ENCODE peak calls at places on chromosomes 13 and 19, in five cellular contexts. S, A, R, P and H are unnamed samples.

GRCh38 chr13:44801990-44802389 is 187.3 kb downstream of the NUFIP1 start:
- DNase-seq in S (no peak), A (peak; percentile 38), R (peak; percentile 80), P (no peak), H (peak; percentile 76)

GRCh38 chr13:101144808-101145419 is 271.4 kb downstream of the NALCN start:
- DNase-seq in P (peak; percentile 72), A (peak; percentile 83), S (peak; percentile 39), R (peak; percentile 34), H (peak; percentile 74)

GRCh38 chr19:28313633-28314032 is 899.3 kb downstream of the UQCRFS1 start:
- DNase-seq in R (peak; percentile 99), S (no peak), P (no peak), A (no peak), H (peak; percentile 2)

GRCh38 chr19:28940751-28941500 is 272.0 kb downstream of the UQCRFS1 start:
- DNase-seq in P (no peak), S (no peak), A (no peak), R (no peak), H (no peak)

GRCh38 chr13:28707629-28708427 is 10.9 kb downstream of the SLC46A3 start:
- DNase-seq in S (no peak), A (peak; percentile 27), P (no peak), R (peak; percentile 55), H (peak; percentile 72)

GRCh38 chr13:85381082-85381481 is 418.1 kb downstream of the SLITRK6 start:
- DNase-seq in A (no peak), R (no peak), S (no peak), P (no peak), H (peak; percentile 57)

GRCh38 chr13:95120650-95121049 is 180.6 kb downstream of the ABCC4 start:
- DNase-seq in S (no peak), P (no peak), R (no peak), A (no peak), H (no peak)

GRCh38 chr13:70729369-70729768 is 621.1 kb upstream of the KLHL1 start:
- DNase-seq in P (no peak), A (no peak), R (no peak), S (no peak), H (no peak)

GRCh38 chr13:66414196-66414800 is 815.8 kb downstream of the PCDH9 start:
- DNase-seq in R (no peak), S (no peak), A (no peak), P (no peak), H (peak; percentile 3)

GRCh38 chr13:51397262-51397933 is 55.4 kb downstream of the INTS6 start:
- DNase-seq in S (no peak), A (peak; percentile 52), R (peak; percentile 77), P (peak; percentile 21), H (no peak)

GRCh38 chr19:15464394-15465385 is at the start of gene RASAL3:
- DNase-seq in S (no peak), A (no peak), P (no peak), R (no peak), H (no peak)

GRCh38 chr19:3762130-3762473 is 380 bp upstream of the MRPL54 start:
- DNase-seq in R (no peak), S (no peak), A (no peak), P (no peak), H (no peak)

GRCh38 chr19:57465680-57466381 is 8.9 kb upstream of the VN1R1 start:
- DNase-seq in A (no peak), S (peak; percentile 59), P (peak; percentile 32), R (no peak), H (peak; percentile 76)

GRCh38 chr13:27425151-27425917 is 915 bp downstream of the GTF3A start:
- DNase-seq in P (no peak), R (peak; percentile 6), A (no peak), S (no peak), H (peak; percentile 4)

GRCh38 chr19:48418317-48419064 is 25.0 kb downstream of the GRIN2D start:
- DNase-seq in P (no peak), A (no peak), S (no peak), R (peak; percentile 56), H (peak; percentile 14)

GRCh38 chr19:40534148-40534547 is 42.5 kb upstream of the SHKBP1 start:
- DNase-seq in S (no peak), R (no peak), A (no peak), P (no peak), H (no peak)

GRCh38 chr13:101785858-101786257 is 333.4 kb downstream of the ITGBL1 start:
- DNase-seq in A (peak; percentile 43), R (peak; percentile 4), S (peak; percentile 10), P (peak; percentile 64), H (peak; percentile 59)

GRCh38 chr13:112747256-112747655 is 57.4 kb downstream of the ATP11A start:
- DNase-seq in S (no peak), R (no peak), A (no peak), P (no peak), H (no peak)

GRCh38 chr19:58035863-58036262 is 2.0 kb downstream of the ZSCAN1 start:
- DNase-seq in S (no peak), P (no peak), A (no peak), R (no peak), H (no peak)

GRCh38 chr13:55483626-55484158 is 1657.0 kb upstream of the PRR20A start:
- DNase-seq in A (no peak), R (no peak), S (no peak), P (no peak), H (no peak)

DNA sequence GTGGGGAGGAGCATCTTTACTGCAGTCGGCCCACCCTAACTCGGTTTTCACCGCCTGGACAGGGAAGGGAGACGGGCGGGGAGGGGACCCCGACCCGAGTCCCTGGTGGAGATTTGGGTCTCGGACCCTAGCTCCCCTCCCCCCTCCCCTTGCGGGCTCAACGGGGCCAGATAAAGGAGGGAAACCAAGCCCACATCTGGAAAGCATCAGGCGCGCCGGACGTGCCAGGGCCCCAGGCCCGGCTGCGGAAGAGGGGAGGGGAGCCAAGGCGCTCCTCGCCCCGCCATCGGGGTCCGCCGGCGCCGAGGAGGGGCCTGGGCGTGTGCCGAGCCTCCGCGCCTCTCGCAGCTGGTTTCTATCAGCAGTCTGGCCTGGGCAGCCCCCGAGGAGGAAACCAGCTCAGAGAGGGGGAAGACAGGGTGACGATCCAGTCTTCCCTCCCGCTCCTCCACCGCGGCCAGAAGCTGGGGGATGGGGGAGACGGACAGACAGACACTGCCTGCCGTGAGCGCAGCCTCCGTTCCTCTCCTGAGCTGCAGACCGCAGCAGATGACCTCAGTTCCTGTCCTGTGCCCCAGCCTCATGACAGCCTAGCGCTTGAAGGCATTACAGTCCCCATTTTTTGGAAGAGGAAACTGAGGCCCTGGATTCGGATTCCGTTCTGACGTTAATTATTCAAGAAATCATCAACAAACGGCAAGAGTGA is 3.5 kb upstream of the GNG8 start:
- DNase-seq in A (peak; percentile 88), S (no peak), P (peak; percentile 86), R (peak; percentile 24), H (no peak)
- TF ChIP-seq EZH2 in A (no peak), S (no peak), P (no peak), R (peak; percentile 33), H (no peak)

DNA sequence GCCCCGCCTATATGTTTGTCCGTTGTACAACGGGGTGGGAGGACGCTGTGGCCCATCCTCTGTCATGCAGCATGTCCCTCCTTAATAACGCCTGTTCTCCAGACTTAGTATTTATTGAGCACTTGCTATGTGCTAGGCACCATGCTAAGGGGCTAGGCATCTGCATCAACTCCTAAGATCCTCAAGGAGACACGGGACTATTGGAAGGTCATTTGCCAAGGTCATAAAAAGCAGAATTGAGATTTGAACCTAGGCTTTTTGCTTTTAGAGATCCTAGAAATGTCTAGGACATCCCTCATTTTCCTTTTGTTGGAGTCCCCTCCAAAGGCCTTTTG is 1.8 kb upstream of the MAST1 start:
- DNase-seq in R (no peak), S (no peak), P (no peak), A (no peak), H (no peak)
- TF ChIP-seq EZH2 in R (no peak), S (no peak), P (no peak), A (no peak), H (no peak)

GRCh38 chr13:111327701-111328100 is 7.3 kb downstream of the TEX29 start:
- DNase-seq in S (no peak), R (no peak), A (no peak), P (no peak), H (no peak)
- TF ChIP-seq EZH2 in S (no peak), R (no peak), A (no peak), P (no peak), H (no peak)

GRCh38 chr19:5337126-5337525 is 3.5 kb downstream of the PTPRS start:
- DNase-seq in R (no peak), S (no peak), P (no peak), A (no peak), H (no peak)
- TF ChIP-seq EZH2 in R (no peak), S (no peak), P (no peak), A (no peak), H (no peak)

GRCh38 chr19:33797821-33798633 is 1.4 kb downstream of the KCTD15 start:
- DNase-seq in A (peak; percentile 55), S (no peak), P (peak; percentile 88), R (peak; percentile 45), H (no peak)
- TF ChIP-seq EZH2 in A (no peak), S (no peak), P (no peak), R (no peak), H (no peak)

DNA sequence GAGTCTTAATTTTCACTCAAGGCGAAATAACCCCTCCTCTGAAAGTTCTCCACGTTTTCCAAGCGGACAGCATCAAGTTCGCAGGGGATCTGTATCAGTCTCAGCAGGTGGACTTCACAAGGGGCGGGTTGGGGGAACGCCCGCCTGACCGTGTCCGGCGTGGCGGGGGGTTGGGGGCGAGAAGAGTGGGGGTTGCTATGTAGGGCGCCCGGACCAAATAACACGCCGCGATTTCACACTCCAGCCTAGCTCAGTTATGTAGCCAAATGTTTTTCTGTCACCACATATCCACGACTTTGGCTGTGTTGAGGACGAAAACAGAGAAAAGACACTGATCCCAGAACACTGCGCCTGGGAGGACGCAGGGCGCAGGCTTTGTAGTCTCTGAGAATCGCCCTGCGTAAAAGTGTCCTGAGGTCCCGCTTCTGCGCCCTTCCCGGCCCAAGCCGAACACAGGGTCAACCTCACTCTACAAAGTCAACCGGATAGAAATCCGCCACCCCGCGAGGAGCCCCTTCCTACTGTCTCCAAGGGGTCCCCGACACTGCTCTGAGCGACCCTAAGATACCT is 541 bp downstream of the RUBCNL start:
- DNase-seq in A (no peak), S (no peak), R (no peak), P (peak; percentile 44), H (no peak)
- TF ChIP-seq EZH2 in A (no peak), S (no peak), R (no peak), P (no peak), H (no peak)